ENCODE peak calls at places on chromosomes 5 and 9, in six cellular contexts. Z is uterus, E is colonic mucosa, G is aorta, W is psoas muscle, Y is neural progenitor cell. U is an unnamed sample.
A peak's percentile ranks its signal among the peaks of the same experiment; 100 is the strongest.

GRCh38 chr9:20189871-20190270 is 401.0 kb upstream of the SLC24A2 start:
- DNase-seq in E (no peak), G (no peak), Y (peak; percentile 82), Z (no peak), W (no peak), U (no peak)

GRCh38 chr9:115276621-115277020 is 158.7 kb upstream of the TNC start:
- DNase-seq in Z (no peak), Y (no peak), G (no peak), E (no peak), W (no peak), U (no peak)

GRCh38 chr9:121360975-121361374 is 9.1 kb downstream of the STOM start:
- DNase-seq in Y (no peak), W (no peak), Z (no peak), G (no peak), E (no peak), U (no peak)

GRCh38 chr5:66222455-66222854 is 78.4 kb downstream of the SREK1 start:
- DNase-seq in Y (no peak), Z (no peak), G (no peak), W (no peak), E (no peak), U (no peak)

GRCh38 chr9:79263666-79264460 is 307.9 kb upstream of the TLE4 start:
- DNase-seq in G (no peak), W (no peak), E (no peak), Z (no peak), Y (no peak), U (no peak)

GRCh38 chr5:157108961-157109360 is at the start of gene HAVCR2:
- DNase-seq in Z (no peak), G (no peak), W (no peak), Y (no peak), E (peak; percentile 36), U (no peak)

GRCh38 chr5:73958037-73958436 is 332.0 kb downstream of the ARHGEF28 start:
- DNase-seq in E (no peak), W (no peak), Y (no peak), G (no peak), Z (no peak), U (no peak)

GRCh38 chr9:69173891-69174644 is at the start of gene TJP2:
- DNase-seq in E (peak; percentile 44), G (peak; percentile 93), Z (peak; percentile 40), Y (peak; percentile 85), W (peak; percentile 90), U (peak; percentile 91)

GRCh38 chr9:128835246-128836210 is 5.9 kb upstream of the SPOUT1 start:
- DNase-seq in E (no peak), W (peak; percentile 49), G (no peak), Y (no peak), Z (no peak), U (no peak)

GRCh38 chr9:35103660-35104191 is 795 bp upstream of the STOML2 start:
- DNase-seq in E (no peak), Z (no peak), Y (no peak), W (no peak), G (peak; percentile 40), U (no peak)

GRCh38 chr9:129023036-129023907 is 4.9 kb downstream of the SH3GLB2 start:
- DNase-seq in E (peak; percentile 36), Y (peak; percentile 36), G (peak; percentile 86), Z (peak; percentile 64), W (peak; percentile 95), U (no peak)

GRCh38 chr9:86714976-86715375 is 232.3 kb downstream of the GAS1 start:
- DNase-seq in E (no peak), Z (peak; percentile 73), W (no peak), Y (no peak), G (no peak), U (no peak)

GRCh38 chr9:126145887-126146253 is 180.8 kb upstream of the MVB12B start:
- DNase-seq in Y (no peak), Z (no peak), E (no peak), G (no peak), W (no peak), U (no peak)

GRCh38 chr5:33291216-33292000 is 149.4 kb upstream of the TARS1 start:
- DNase-seq in Z (no peak), Y (no peak), G (peak; percentile 69), W (no peak), E (no peak), U (no peak)

GRCh38 chr5:179318193-179318955 is 26.9 kb downstream of the ADAMTS2 start:
- DNase-seq in Y (peak; percentile 92), Z (no peak), G (peak; percentile 60), E (no peak), W (peak; percentile 48), U (no peak)

GRCh38 chr9:125477089-125477544 is 215.5 kb downstream of the GAPVD1 start:
- DNase-seq in Z (no peak), W (no peak), E (no peak), Y (no peak), G (no peak), U (no peak)

GRCh38 chr5:14491505-14491904 is 90.1 kb upstream of the OTULINL start:
- DNase-seq in E (no peak), G (no peak), Y (no peak), W (peak; percentile 64), Z (no peak), U (no peak)

GRCh38 chr5:14490309-14490711 is 91.3 kb upstream of the OTULINL start:
- DNase-seq in W (no peak), G (no peak), Y (no peak), Z (no peak), E (no peak), U (no peak)

GRCh38 chr5:14492341-14492964 is 89.1 kb upstream of the OTULINL start:
- DNase-seq in G (no peak), Z (no peak), E (no peak), W (no peak), Y (no peak), U (no peak)

GRCh38 chr5:14489643-14490042 is 91.9 kb upstream of the OTULINL start:
- DNase-seq in Z (no peak), G (no peak), E (no peak), Y (no peak), W (no peak), U (no peak)

DNA sequence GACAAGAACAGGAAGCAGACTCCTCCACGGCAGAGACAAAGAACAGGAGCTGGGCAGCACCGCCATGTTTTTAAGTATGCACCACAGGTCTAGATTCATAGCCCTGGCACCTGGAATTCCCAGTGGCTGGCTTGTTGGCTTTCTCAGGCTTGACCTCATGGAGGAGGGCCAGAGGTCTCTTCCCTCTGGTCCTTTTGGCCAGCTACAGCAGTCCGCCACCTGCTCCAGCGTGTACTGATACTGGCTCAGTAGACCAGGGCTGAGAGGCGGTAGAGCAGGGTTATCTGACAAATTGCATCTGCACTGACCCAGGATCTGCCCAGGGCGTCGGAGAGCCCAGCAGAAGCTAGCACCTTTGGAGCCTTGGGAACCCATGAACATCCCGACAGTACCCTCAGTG is 90.6 kb upstream of the OTULINL start:
- DNase-seq in W (no peak), G (no peak), Z (no peak), Y (no peak), E (no peak), U (no peak)
- H3K36me3 ChIP-seq in W (peaks cover 9% of the 10 kb centered on the region), G (peaks cover 2% of the 10 kb centered on the region), Z (no peaks in the 10 kb centered on the region), Y (no peaks in the 10 kb centered on the region), E (peaks cover 2% of the 10 kb centered on the region), U (peaks cover 39% of the 10 kb centered on the region)

GRCh38 chr9:136381311-136381710 is 7.8 kb upstream of the CARD9 start:
- DNase-seq in Y (no peak), E (no peak), Z (no peak), G (no peak), W (no peak), U (no peak)

GRCh38 chr9:136379891-136380290 is 6.4 kb upstream of the CARD9 start:
- DNase-seq in Z (no peak), E (no peak), G (no peak), Y (no peak), W (no peak), U (no peak)

GRCh38 chr9:136383436-136383835 is 10.0 kb upstream of the CARD9 start:
- DNase-seq in G (no peak), Y (no peak), W (no peak), Z (no peak), E (no peak), U (no peak)

GRCh38 chr9:136380381-136380780 is 6.9 kb upstream of the CARD9 start:
- DNase-seq in W (no peak), Z (no peak), Y (no peak), G (no peak), E (no peak), U (no peak)

DNA sequence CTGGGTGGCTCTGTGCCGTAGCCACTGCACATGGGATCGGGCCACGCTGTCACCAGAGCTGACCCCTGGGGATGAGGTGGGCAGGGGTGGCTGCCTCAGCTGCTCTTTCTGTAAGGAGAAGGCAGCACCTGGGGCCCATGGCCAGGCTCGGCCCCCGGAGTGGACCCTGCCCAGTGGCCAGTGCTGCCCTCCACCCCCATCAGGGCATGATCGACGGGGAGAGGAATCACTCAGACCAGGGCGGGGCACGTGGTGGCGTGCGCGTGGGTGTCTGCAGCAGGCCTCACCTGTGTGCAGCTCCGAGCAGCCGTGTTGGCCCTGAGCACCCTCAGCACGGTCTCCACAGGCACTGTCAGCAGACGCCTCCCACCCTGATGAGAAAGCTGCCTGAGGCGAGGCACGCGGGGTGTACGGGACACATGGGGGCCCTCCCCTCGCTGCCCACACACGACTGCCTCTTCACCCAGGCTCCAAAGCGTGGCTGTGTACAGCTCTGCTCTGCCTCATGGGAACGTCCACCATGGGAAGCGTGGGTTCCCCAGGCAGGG is 8.6 kb upstream of the CARD9 start:
- DNase-seq in W (no peak), G (no peak), Y (no peak), E (no peak), Z (no peak), U (no peak)
- H3K36me3 ChIP-seq in W (peaks cover 8% of the 10 kb centered on the region), G (no peaks in the 10 kb centered on the region), Y (peaks cover 3% of the 10 kb centered on the region), E (no peaks in the 10 kb centered on the region), Z (no peaks in the 10 kb centered on the region), U (peaks cover 41% of the 10 kb centered on the region)

DNA sequence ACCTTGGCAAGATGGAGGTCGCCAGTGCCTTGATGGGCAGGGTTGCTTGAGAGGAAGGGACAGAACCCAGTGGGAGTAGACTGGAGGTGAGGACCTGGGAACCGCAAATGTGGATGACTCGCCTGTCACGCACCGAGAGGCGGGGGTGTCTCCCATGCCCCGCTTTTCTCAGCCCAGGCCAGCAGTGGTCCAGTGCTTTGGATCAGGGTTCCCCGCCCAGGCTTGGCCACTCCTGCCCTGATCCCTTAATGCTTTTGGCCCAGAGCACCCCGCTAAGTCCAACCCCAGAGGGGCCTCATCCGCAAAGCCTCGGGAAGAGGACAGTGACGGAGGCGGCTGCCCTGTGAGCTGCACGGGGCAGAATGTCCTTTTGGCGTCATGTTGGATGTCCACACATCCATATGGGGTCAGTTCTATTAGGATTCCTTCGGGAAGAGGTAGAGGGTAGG is 2.4 kb downstream of the MRPS2 start:
- DNase-seq in Z (no peak), G (peak; percentile 68), W (no peak), Y (no peak), E (no peak), U (peak; percentile 53)
- H3K36me3 ChIP-seq in Z (no peaks in the 10 kb centered on the region), G (no peaks in the 10 kb centered on the region), W (no peaks in the 10 kb centered on the region), Y (no peaks in the 10 kb centered on the region), E (no peaks in the 10 kb centered on the region), U (peaks cover 6% of the 10 kb centered on the region)

GRCh38 chr9:134659688-134660131 is 18.1 kb downstream of the COL5A1 start:
- DNase-seq in E (no peak), Z (no peak), Y (no peak), G (peak; percentile 72), W (no peak), U (no peak)

GRCh38 chr9:134661791-134662142 is 20.2 kb downstream of the COL5A1 start:
- DNase-seq in Z (peak; percentile 79), W (no peak), Y (no peak), E (no peak), G (peak; percentile 87), U (peak; percentile 5)

GRCh38 chr9:134660407-134660806 is 18.8 kb downstream of the COL5A1 start:
- DNase-seq in W (no peak), E (no peak), Y (no peak), Z (no peak), G (no peak), U (no peak)

GRCh38 chr9:134662143-134662876 is 20.7 kb downstream of the COL5A1 start:
- DNase-seq in W (peak; percentile 66), E (peak; percentile 34), G (peak; percentile 87), Z (peak; percentile 87), Y (no peak), U (no peak)

GRCh38 chr9:134661299-134661698 is 19.7 kb downstream of the COL5A1 start:
- DNase-seq in Y (no peak), G (no peak), W (no peak), Z (no peak), E (no peak), U (no peak)
- H3K36me3 ChIP-seq in Y (no peaks in the 10 kb centered on the region), G (no peaks in the 10 kb centered on the region), W (no peaks in the 10 kb centered on the region), Z (no peaks in the 10 kb centered on the region), E (no peaks in the 10 kb centered on the region), U (no peaks in the 10 kb centered on the region)